ENCODE peak calls at places on chromosome 15, in four cellular contexts. P, N, E and S are unnamed samples.
A peak's percentile ranks its signal among the peaks of the same experiment; 100 is the strongest.

GRCh38 chr15:37536967-37537624 is 397.3 kb upstream of the TMCO5A start:
- DNase-seq in P (no peak), N (no peak), E (no peak), S (no peak)

GRCh38 chr15:71374607-71375352 is 259.5 kb downstream of the THSD4 start:
- DNase-seq in P (no peak), N (no peak), E (no peak), S (no peak)

GRCh38 chr15:48389701-48390143 is 58.5 kb downstream of the DUT start:
- DNase-seq in P (no peak), N (no peak), E (no peak), S (no peak)

GRCh38 chr15:74364936-74365618 is 2.4 kb downstream of the CYP11A1 start:
- DNase-seq in P (peak; percentile 7), N (no peak), E (no peak), S (no peak)

GRCh38 chr15:58229297-58229768 is 91.2 kb downstream of the AQP9 start:
- DNase-seq in P (no peak), N (peak; percentile 78), E (no peak), S (no peak)

GRCh38 chr15:76259392-76259791 is 51.9 kb downstream of the ETFA start:
- DNase-seq in P (no peak), N (no peak), E (no peak), S (no peak)

GRCh38 chr15:67064607-67065530 is 533 bp upstream of the SMAD3 start:
- DNase-seq in P (peak; percentile 63), N (no peak), E (no peak), S (peak; percentile 58)

GRCh38 chr15:40313531-40314398 is 6.0 kb upstream of the PLCB2 start:
- DNase-seq in P (no peak), N (no peak), E (no peak), S (no peak)

GRCh38 chr15:22845289-22845900 is 6.9 kb downstream of the NIPA2 start:
- DNase-seq in P (no peak), N (no peak), E (no peak), S (no peak)

GRCh38 chr15:92725171-92725570 is 69.6 kb upstream of the FAM174B start:
- DNase-seq in P (no peak), N (no peak), E (no peak), S (no peak)